ENCODE peak calls at places on chromosomes 5 and 9, in ten cellular contexts. One of them, this sample, is unnamed.
A peak's percentile ranks its signal among the peaks of the same experiment; 100 is the strongest.

GRCh38 chr5:96940586-96940985 is 4.7 kb downstream of the LNPEP start:
- DNase-seq in fibroblast of pulmonary artery: no peak
- DNase-seq in astrocyte: peak; percentile 47
- DNase-seq in K562: no peak
- DNase-seq in SK-N-SH: no peak
- DNase-seq in AG04450: no peak
- DNase-seq in effector memory CD4-positive, alpha-beta T cell: no peak
- DNase-seq in AG10803: peak; percentile 57
- DNase-seq in cardiac muscle cell: no peak
- DNase-seq in fibroblast of mammary gland: peak; percentile 74
- DNase-seq in this sample: no peak

GRCh38 chr9:78601957-78602565 is 305.1 kb downstream of the PSAT1 start:
- DNase-seq in astrocyte: peak; percentile 38
- DNase-seq in K562: peak; percentile 7
- DNase-seq in fibroblast of pulmonary artery: peak; percentile 71
- DNase-seq in effector memory CD4-positive, alpha-beta T cell: no peak
- DNase-seq in fibroblast of mammary gland: peak; percentile 49
- DNase-seq in AG10803: peak; percentile 61
- DNase-seq in cardiac muscle cell: peak; percentile 63
- DNase-seq in AG04450: no peak
- DNase-seq in SK-N-SH: peak; percentile 30
- DNase-seq in this sample: peak; percentile 91

GRCh38 chr9:121360975-121361374 is 9.1 kb downstream of the STOM start:
- DNase-seq in effector memory CD4-positive, alpha-beta T cell: no peak
- DNase-seq in astrocyte: peak; percentile 90
- DNase-seq in fibroblast of pulmonary artery: peak; percentile 82
- DNase-seq in AG10803: peak; percentile 85
- DNase-seq in AG04450: no peak
- DNase-seq in cardiac muscle cell: peak; percentile 77
- DNase-seq in K562: no peak
- DNase-seq in SK-N-SH: no peak
- DNase-seq in fibroblast of mammary gland: peak; percentile 88
- DNase-seq in this sample: peak; percentile 61

GRCh38 chr9:121699271-121700164 is 48.1 kb downstream of the DAB2IP start:
- DNase-seq in astrocyte: peak; percentile 44
- DNase-seq in fibroblast of mammary gland: peak; percentile 28
- DNase-seq in SK-N-SH: peak; percentile 74
- DNase-seq in fibroblast of pulmonary artery: peak; percentile 47
- DNase-seq in effector memory CD4-positive, alpha-beta T cell: peak; percentile 54
- DNase-seq in K562: no peak
- DNase-seq in cardiac muscle cell: peak; percentile 67
- DNase-seq in AG10803: peak; percentile 59
- DNase-seq in AG04450: no peak
- DNase-seq in this sample: peak; percentile 50

GRCh38 chr9:7854763-7855162 is 55.2 kb upstream of the DMAC1 start:
- DNase-seq in fibroblast of pulmonary artery: no peak
- DNase-seq in K562: no peak
- DNase-seq in cardiac muscle cell: no peak
- DNase-seq in SK-N-SH: no peak
- DNase-seq in effector memory CD4-positive, alpha-beta T cell: no peak
- DNase-seq in fibroblast of mammary gland: no peak
- DNase-seq in astrocyte: no peak
- DNase-seq in AG10803: no peak
- DNase-seq in AG04450: no peak
- DNase-seq in this sample: no peak

GRCh38 chr9:124527781-124528180 is 20.6 kb upstream of the NR5A1 start:
- DNase-seq in K562: no peak
- DNase-seq in SK-N-SH: no peak
- DNase-seq in AG10803: no peak
- DNase-seq in effector memory CD4-positive, alpha-beta T cell: no peak
- DNase-seq in fibroblast of pulmonary artery: no peak
- DNase-seq in AG04450: no peak
- DNase-seq in astrocyte: peak; percentile 56
- DNase-seq in cardiac muscle cell: no peak
- DNase-seq in fibroblast of mammary gland: no peak
- DNase-seq in this sample: no peak

GRCh38 chr9:128819716-128820664 is 1.7 kb downstream of the ENDOG start:
- DNase-seq in AG04450: no peak
- DNase-seq in fibroblast of mammary gland: peak; percentile 13
- DNase-seq in fibroblast of pulmonary artery: peak; percentile 64
- DNase-seq in cardiac muscle cell: peak; percentile 81
- DNase-seq in astrocyte: no peak
- DNase-seq in SK-N-SH: peak; percentile 88
- DNase-seq in K562: peak; percentile 77
- DNase-seq in effector memory CD4-positive, alpha-beta T cell: no peak
- DNase-seq in AG10803: peak; percentile 49
- DNase-seq in this sample: no peak

GRCh38 chr5:14635656-14636055 is 28.9 kb upstream of the OTULIN start:
- DNase-seq in AG10803: no peak
- DNase-seq in AG04450: no peak
- DNase-seq in fibroblast of pulmonary artery: no peak
- DNase-seq in cardiac muscle cell: no peak
- DNase-seq in fibroblast of mammary gland: no peak
- DNase-seq in SK-N-SH: no peak
- DNase-seq in astrocyte: no peak
- DNase-seq in effector memory CD4-positive, alpha-beta T cell: no peak
- DNase-seq in K562: no peak
- DNase-seq in this sample: no peak

GRCh38 chr9:98971168-98971914 is 27.6 kb downstream of the COL15A1 start:
- DNase-seq in SK-N-SH: no peak
- DNase-seq in AG10803: peak; percentile 62
- DNase-seq in K562: peak; percentile 65
- DNase-seq in fibroblast of pulmonary artery: peak; percentile 57
- DNase-seq in effector memory CD4-positive, alpha-beta T cell: no peak
- DNase-seq in AG04450: peak; percentile 51
- DNase-seq in cardiac muscle cell: peak; percentile 79
- DNase-seq in astrocyte: peak; percentile 66
- DNase-seq in fibroblast of mammary gland: peak; percentile 79
- DNase-seq in this sample: peak; percentile 44

GRCh38 chr9:2290382-2290781 is 275.2 kb downstream of the SMARCA2 start:
- DNase-seq in fibroblast of pulmonary artery: no peak
- DNase-seq in K562: no peak
- DNase-seq in AG10803: no peak
- DNase-seq in effector memory CD4-positive, alpha-beta T cell: no peak
- DNase-seq in cardiac muscle cell: peak; percentile 20
- DNase-seq in AG04450: no peak
- DNase-seq in fibroblast of mammary gland: no peak
- DNase-seq in astrocyte: no peak
- DNase-seq in SK-N-SH: no peak
- DNase-seq in this sample: no peak

GRCh38 chr9:100394032-100394695 is 32.8 kb upstream of the MSANTD3 start:
- DNase-seq in cardiac muscle cell: peak; percentile 27
- DNase-seq in SK-N-SH: no peak
- DNase-seq in AG04450: no peak
- DNase-seq in astrocyte: no peak
- DNase-seq in fibroblast of mammary gland: no peak
- DNase-seq in effector memory CD4-positive, alpha-beta T cell: no peak
- DNase-seq in AG10803: peak; percentile 61
- DNase-seq in K562: no peak
- DNase-seq in fibroblast of pulmonary artery: no peak
- DNase-seq in this sample: no peak

GRCh38 chr9:33267368-33267767 is 2.5 kb downstream of the CHMP5 start:
- DNase-seq in fibroblast of mammary gland: no peak
- DNase-seq in AG10803: no peak
- DNase-seq in fibroblast of pulmonary artery: no peak
- DNase-seq in effector memory CD4-positive, alpha-beta T cell: no peak
- DNase-seq in cardiac muscle cell: no peak
- DNase-seq in astrocyte: no peak
- DNase-seq in AG04450: no peak
- DNase-seq in SK-N-SH: no peak
- DNase-seq in K562: no peak
- DNase-seq in this sample: no peak

DNA sequence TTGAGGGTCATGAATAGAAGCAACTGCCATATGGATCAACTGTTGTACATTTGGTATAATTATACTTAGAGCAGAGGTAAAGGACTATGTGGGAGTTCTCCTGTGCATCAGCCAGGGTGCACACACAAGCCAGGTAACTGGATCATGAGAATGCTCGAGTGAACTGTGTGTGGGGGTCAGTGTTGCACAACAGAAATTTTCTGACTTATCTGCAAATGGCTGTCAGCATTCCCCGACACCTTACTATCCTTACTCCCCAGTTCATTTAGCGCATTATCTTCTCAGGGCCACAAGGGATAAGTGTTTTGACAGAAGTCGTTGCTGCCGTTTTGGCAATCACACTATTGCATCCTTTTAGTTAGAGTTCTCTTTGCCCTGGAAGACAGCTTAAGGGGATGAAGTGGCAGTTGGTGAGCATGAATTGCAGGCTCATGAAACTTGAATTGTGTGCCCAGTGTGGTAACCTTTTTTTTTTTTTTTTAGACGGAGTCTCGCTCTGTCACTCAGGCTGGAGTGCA is 1.7 kb downstream of the CANX start:
- DNase-seq in fibroblast of pulmonary artery: no peak
- DNase-seq in effector memory CD4-positive, alpha-beta T cell: no peak
- DNase-seq in AG10803: no peak
- DNase-seq in fibroblast of mammary gland: peak; percentile 26
- DNase-seq in SK-N-SH: no peak
- DNase-seq in AG04450: no peak
- DNase-seq in K562: peak; percentile 77
- DNase-seq in cardiac muscle cell: peak; percentile 27
- DNase-seq in astrocyte: peak; percentile 16
- DNase-seq in this sample: peak; percentile 40
- H3K4me3 ChIP-seq in fibroblast of pulmonary artery: peak overlapping the region; percentile 80
- H3K4me3 ChIP-seq in effector memory CD4-positive, alpha-beta T cell: peak overlapping the region; percentile 95
- H3K4me3 ChIP-seq in AG10803: peak overlapping the region; percentile 95
- H3K4me3 ChIP-seq in fibroblast of mammary gland: peak overlapping the region; percentile 97
- H3K4me3 ChIP-seq in SK-N-SH: peak overlapping the region; percentile 97
- H3K4me3 ChIP-seq in AG04450: peak overlapping the region; percentile 71
- H3K4me3 ChIP-seq in K562: peak overlapping the region; percentile 86
- H3K4me3 ChIP-seq in cardiac muscle cell: peak overlapping the region; percentile 91
- H3K4me3 ChIP-seq in astrocyte: peak overlapping the region; percentile 100
- H3K4me3 ChIP-seq in this sample: peak overlapping the region; percentile 83

DNA sequence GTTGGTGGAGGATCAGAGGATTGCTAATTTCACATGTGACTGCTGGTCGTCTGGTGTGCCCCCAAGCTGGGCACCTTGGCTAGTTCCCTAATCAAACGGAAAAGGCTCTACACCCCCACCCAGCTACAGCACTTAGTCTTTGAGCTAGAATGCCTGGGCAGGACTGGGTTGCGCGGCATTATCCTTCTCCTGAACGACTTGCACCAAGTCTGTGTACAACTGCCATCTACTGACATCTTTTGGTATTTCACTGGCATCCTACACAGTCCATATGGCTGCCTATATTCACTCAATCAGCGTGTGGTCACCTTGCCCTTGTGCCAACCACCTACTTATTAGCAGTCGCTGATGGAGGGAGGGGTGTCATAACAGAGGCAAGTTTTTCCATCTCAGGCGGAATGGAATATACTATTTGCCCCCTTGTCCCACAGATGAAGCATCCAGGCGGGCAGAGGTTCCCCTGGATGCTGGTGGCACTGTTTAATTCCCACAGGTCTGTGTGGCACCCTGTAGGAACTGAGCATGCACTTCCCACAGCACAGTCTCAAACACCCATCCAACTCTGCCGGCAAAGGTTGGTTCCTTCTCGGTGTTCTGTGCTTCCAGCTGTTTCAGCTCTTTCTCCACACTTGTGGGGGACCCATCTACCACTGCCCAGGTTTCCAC is 150.1 kb downstream of the OSTF1 start:
- DNase-seq in fibroblast of pulmonary artery: peak; percentile 83
- DNase-seq in AG10803: peak; percentile 56
- DNase-seq in effector memory CD4-positive, alpha-beta T cell: no peak
- DNase-seq in astrocyte: peak; percentile 6
- DNase-seq in fibroblast of mammary gland: peak; percentile 53
- DNase-seq in K562: peak; percentile 28
- DNase-seq in cardiac muscle cell: peak; percentile 74
- DNase-seq in AG04450: peak; percentile 15
- DNase-seq in SK-N-SH: peak; percentile 32
- DNase-seq in this sample: peak; percentile 91
- H3K4me3 ChIP-seq in fibroblast of pulmonary artery: no peak overlapping the region
- H3K4me3 ChIP-seq in AG10803: no peak overlapping the region
- H3K4me3 ChIP-seq in effector memory CD4-positive, alpha-beta T cell: no peak overlapping the region
- H3K4me3 ChIP-seq in astrocyte: no peak overlapping the region
- H3K4me3 ChIP-seq in fibroblast of mammary gland: no peak overlapping the region
- H3K4me3 ChIP-seq in K562: no peak overlapping the region
- H3K4me3 ChIP-seq in cardiac muscle cell: no peak overlapping the region
- H3K4me3 ChIP-seq in AG04450: no peak overlapping the region
- H3K4me3 ChIP-seq in SK-N-SH: no peak overlapping the region
- H3K4me3 ChIP-seq in this sample: no peak overlapping the region

DNA sequence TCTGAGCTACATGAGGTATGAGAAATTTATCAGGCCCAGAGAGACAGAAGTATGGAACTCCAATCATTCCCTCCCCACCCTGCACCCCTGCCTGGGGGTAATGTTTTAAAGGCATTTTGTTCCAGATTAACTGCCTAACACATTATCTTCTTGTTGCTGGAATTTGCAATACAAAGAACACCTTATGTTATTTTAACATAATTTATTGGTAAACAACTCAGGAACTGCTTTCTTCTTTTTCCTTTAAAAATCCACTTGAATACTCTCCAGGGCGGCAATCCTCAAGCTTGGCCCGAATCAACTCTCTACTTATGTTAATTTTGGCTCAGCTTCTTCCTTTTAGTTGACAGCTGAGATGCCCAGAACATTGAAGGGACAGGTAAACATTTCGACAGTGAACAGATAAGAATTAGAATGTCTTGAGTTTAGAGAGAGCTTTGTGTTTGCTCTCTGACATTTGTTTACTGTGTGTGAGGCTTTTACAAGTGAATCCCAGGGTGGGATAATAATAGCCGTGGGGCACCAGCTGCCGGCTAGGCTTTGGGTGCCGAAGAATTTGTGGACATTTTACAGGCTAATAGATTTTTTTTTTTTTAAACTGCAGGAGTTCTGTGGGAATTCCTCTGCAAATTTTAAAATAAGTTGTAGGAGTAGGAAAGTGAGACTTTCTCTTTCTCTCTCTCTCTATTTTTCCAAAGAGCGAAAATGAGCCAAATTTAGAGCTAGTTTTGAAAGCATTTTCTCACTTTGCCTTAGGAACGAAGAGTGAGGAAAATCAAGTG is 96.3 kb upstream of the TAF11L2 start:
- DNase-seq in astrocyte: no peak
- DNase-seq in K562: no peak
- DNase-seq in SK-N-SH: no peak
- DNase-seq in fibroblast of mammary gland: no peak
- DNase-seq in effector memory CD4-positive, alpha-beta T cell: no peak
- DNase-seq in cardiac muscle cell: no peak
- DNase-seq in AG04450: no peak
- DNase-seq in fibroblast of pulmonary artery: no peak
- DNase-seq in AG10803: no peak
- DNase-seq in this sample: no peak
- H3K4me3 ChIP-seq in astrocyte: no peak overlapping the region
- H3K4me3 ChIP-seq in K562: no peak overlapping the region
- H3K4me3 ChIP-seq in SK-N-SH: no peak overlapping the region
- H3K4me3 ChIP-seq in fibroblast of mammary gland: no peak overlapping the region
- H3K4me3 ChIP-seq in effector memory CD4-positive, alpha-beta T cell: no peak overlapping the region
- H3K4me3 ChIP-seq in cardiac muscle cell: no peak overlapping the region
- H3K4me3 ChIP-seq in AG04450: no peak overlapping the region
- H3K4me3 ChIP-seq in fibroblast of pulmonary artery: no peak overlapping the region
- H3K4me3 ChIP-seq in AG10803: no peak overlapping the region
- H3K4me3 ChIP-seq in this sample: no peak overlapping the region

DNA sequence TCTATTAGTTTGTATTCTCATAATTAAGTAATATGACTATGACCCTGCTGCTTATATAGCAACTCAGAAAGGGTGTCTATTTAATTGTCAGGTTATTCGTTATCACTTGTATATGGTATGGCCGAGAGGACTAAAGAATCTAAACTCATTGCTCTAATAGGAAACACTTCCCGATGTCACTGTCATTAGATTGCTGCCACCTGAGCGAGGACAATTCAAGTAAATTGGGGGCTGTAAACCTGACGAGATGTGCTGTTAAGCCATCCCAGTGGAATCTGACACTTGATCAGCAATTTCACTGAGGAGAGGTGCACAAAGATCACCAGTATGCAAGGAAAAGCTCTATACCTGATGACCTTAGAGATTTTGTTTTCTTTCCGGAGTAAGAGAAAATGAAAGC is 1319.3 kb downstream of the MAT2B start:
- DNase-seq in K562: no peak
- DNase-seq in effector memory CD4-positive, alpha-beta T cell: no peak
- DNase-seq in AG10803: no peak
- DNase-seq in astrocyte: no peak
- DNase-seq in SK-N-SH: no peak
- DNase-seq in AG04450: no peak
- DNase-seq in fibroblast of pulmonary artery: no peak
- DNase-seq in fibroblast of mammary gland: no peak
- DNase-seq in cardiac muscle cell: no peak
- DNase-seq in this sample: no peak
- H3K4me3 ChIP-seq in K562: no peak overlapping the region
- H3K4me3 ChIP-seq in effector memory CD4-positive, alpha-beta T cell: no peak overlapping the region
- H3K4me3 ChIP-seq in AG10803: no peak overlapping the region
- H3K4me3 ChIP-seq in astrocyte: no peak overlapping the region
- H3K4me3 ChIP-seq in SK-N-SH: no peak overlapping the region
- H3K4me3 ChIP-seq in AG04450: no peak overlapping the region
- H3K4me3 ChIP-seq in fibroblast of pulmonary artery: no peak overlapping the region
- H3K4me3 ChIP-seq in fibroblast of mammary gland: no peak overlapping the region
- H3K4me3 ChIP-seq in cardiac muscle cell: no peak overlapping the region
- H3K4me3 ChIP-seq in this sample: no peak overlapping the region

This sample was measured in epithelial cell of esophagus.